ENCODE peak calls at places on chromosomes 2 and 18, in nine cellular contexts. One of them, this sample, is unnamed. For H3K4me1, the result is how much of the 10 kb centered on the place peaks cover.

GRCh38 chr2:24054366-24055010 is 4.9 kb downstream of the FKBP1B start:
- DNase-seq in HepG2: no peak
- DNase-seq in transverse colon: no peak
- DNase-seq in suprapubic skin: no peak
- DNase-seq in prostate gland: no peak
- DNase-seq in spleen: no peak
- DNase-seq in sigmoid colon: no peak
- DNase-seq in HCT116: no peak
- DNase-seq in K562: no peak
- DNase-seq in this sample: no peak

GRCh38 chr2:134402385-134402784 is 148.5 kb downstream of the MGAT5 start:
- DNase-seq in transverse colon: no peak
- DNase-seq in HepG2: peak
- DNase-seq in K562: no peak
- DNase-seq in HCT116: no peak
- DNase-seq in suprapubic skin: no peak
- DNase-seq in spleen: no peak
- DNase-seq in sigmoid colon: peak
- DNase-seq in prostate gland: no peak
- DNase-seq in this sample: no peak

GRCh38 chr2:133026536-133027177 is 356.7 kb upstream of the LYPD1 start:
- DNase-seq in spleen: no peak
- DNase-seq in HCT116: no peak
- DNase-seq in prostate gland: no peak
- DNase-seq in HepG2: no peak
- DNase-seq in suprapubic skin: no peak
- DNase-seq in K562: no peak
- DNase-seq in transverse colon: no peak
- DNase-seq in sigmoid colon: no peak
- DNase-seq in this sample: no peak

GRCh38 chr2:225367482-225367881 is 32.0 kb upstream of the NYAP2 start:
- DNase-seq in K562: no peak
- DNase-seq in HCT116: no peak
- DNase-seq in prostate gland: no peak
- DNase-seq in transverse colon: no peak
- DNase-seq in sigmoid colon: no peak
- DNase-seq in HepG2: no peak
- DNase-seq in spleen: no peak
- DNase-seq in suprapubic skin: no peak
- DNase-seq in this sample: no peak

GRCh38 chr2:235160281-235160805 is 208.5 kb downstream of the SH3BP4 start:
- DNase-seq in HepG2: no peak
- DNase-seq in sigmoid colon: no peak
- DNase-seq in transverse colon: no peak
- DNase-seq in HCT116: no peak
- DNase-seq in spleen: no peak
- DNase-seq in K562: no peak
- DNase-seq in prostate gland: no peak
- DNase-seq in suprapubic skin: no peak
- DNase-seq in this sample: no peak

GRCh38 chr2:106165064-106165463 is 29.0 kb downstream of the UXS1 start:
- DNase-seq in prostate gland: no peak
- DNase-seq in sigmoid colon: no peak
- DNase-seq in suprapubic skin: no peak
- DNase-seq in HepG2: peak
- DNase-seq in transverse colon: no peak
- DNase-seq in spleen: no peak
- DNase-seq in K562: no peak
- DNase-seq in HCT116: no peak
- DNase-seq in this sample: no peak

GRCh38 chr2:110979834-110980612 is 140.7 kb upstream of the BCL2L11 start:
- DNase-seq in K562: no peak
- DNase-seq in sigmoid colon: no peak
- DNase-seq in prostate gland: no peak
- DNase-seq in HCT116: no peak
- DNase-seq in HepG2: no peak
- DNase-seq in transverse colon: no peak
- DNase-seq in suprapubic skin: no peak
- DNase-seq in spleen: no peak
- DNase-seq in this sample: no peak

GRCh38 chr2:26778076-26778475 is 7.8 kb upstream of the CENPA start:
- DNase-seq in suprapubic skin: no peak
- DNase-seq in HCT116: no peak
- DNase-seq in sigmoid colon: no peak
- DNase-seq in spleen: no peak
- DNase-seq in K562: no peak
- DNase-seq in transverse colon: no peak
- DNase-seq in prostate gland: no peak
- DNase-seq in HepG2: no peak
- DNase-seq in this sample: no peak

GRCh38 chr2:101406867-101407266 is 19.6 kb upstream of the CREG2 start:
- DNase-seq in suprapubic skin: no peak
- DNase-seq in sigmoid colon: no peak
- DNase-seq in spleen: no peak
- DNase-seq in HCT116: no peak
- DNase-seq in HepG2: no peak
- DNase-seq in transverse colon: no peak
- DNase-seq in K562: no peak
- DNase-seq in prostate gland: no peak
- DNase-seq in this sample: no peak

GRCh38 chr2:170143045-170143717 is 34.8 kb upstream of the MYO3B start:
- DNase-seq in transverse colon: no peak
- DNase-seq in HepG2: no peak
- DNase-seq in HCT116: no peak
- DNase-seq in sigmoid colon: no peak
- DNase-seq in prostate gland: no peak
- DNase-seq in suprapubic skin: no peak
- DNase-seq in K562: peak
- DNase-seq in spleen: no peak
- DNase-seq in this sample: no peak

GRCh38 chr18:43129946-43130523 is 14.6 kb upstream of the RIT2 start:
- DNase-seq in spleen: no peak
- DNase-seq in HCT116: no peak
- DNase-seq in suprapubic skin: no peak
- DNase-seq in prostate gland: no peak
- DNase-seq in HepG2: no peak
- DNase-seq in sigmoid colon: no peak
- DNase-seq in K562: no peak
- DNase-seq in transverse colon: no peak
- DNase-seq in this sample: no peak

GRCh38 chr2:134714228-134714627 is 4.6 kb downstream of the TMEM163 start:
- DNase-seq in spleen: no peak
- DNase-seq in HCT116: no peak
- DNase-seq in sigmoid colon: no peak
- DNase-seq in K562: no peak
- DNase-seq in transverse colon: no peak
- DNase-seq in HepG2: no peak
- DNase-seq in suprapubic skin: no peak
- DNase-seq in prostate gland: no peak
- DNase-seq in this sample: no peak

GRCh38 chr18:76621184-76621583 is 126.1 kb upstream of the ZNF516 start:
- DNase-seq in spleen: no peak
- DNase-seq in HepG2: no peak
- DNase-seq in prostate gland: no peak
- DNase-seq in suprapubic skin: no peak
- DNase-seq in sigmoid colon: no peak
- DNase-seq in HCT116: no peak
- DNase-seq in transverse colon: no peak
- DNase-seq in K562: no peak
- DNase-seq in this sample: no peak

GRCh38 chr2:13000644-13001375 is 284.1 kb downstream of the TRIB2 start:
- DNase-seq in HCT116: no peak
- DNase-seq in sigmoid colon: no peak
- DNase-seq in K562: no peak
- DNase-seq in prostate gland: no peak
- DNase-seq in HepG2: no peak
- DNase-seq in suprapubic skin: no peak
- DNase-seq in spleen: no peak
- DNase-seq in transverse colon: no peak
- DNase-seq in this sample: peak

GRCh38 chr2:226995625-226996041 is 159.8 kb downstream of the RHBDD1 start:
- DNase-seq in suprapubic skin: no peak
- DNase-seq in spleen: no peak
- DNase-seq in HepG2: no peak
- DNase-seq in sigmoid colon: no peak
- DNase-seq in K562: no peak
- DNase-seq in HCT116: peak
- DNase-seq in prostate gland: peak
- DNase-seq in transverse colon: peak
- DNase-seq in this sample: no peak

GRCh38 chr2:165214093-165214492 is 10.2 kb upstream of the SCN3A start:
- DNase-seq in suprapubic skin: no peak
- DNase-seq in prostate gland: no peak
- DNase-seq in sigmoid colon: no peak
- DNase-seq in spleen: no peak
- DNase-seq in HepG2: no peak
- DNase-seq in transverse colon: no peak
- DNase-seq in HCT116: no peak
- DNase-seq in K562: no peak
- DNase-seq in this sample: no peak

GRCh38 chr2:237361194-237361986 is 52.6 kb downstream of the COL6A3 start:
- DNase-seq in suprapubic skin: no peak
- DNase-seq in prostate gland: no peak
- DNase-seq in K562: no peak
- DNase-seq in transverse colon: no peak
- DNase-seq in spleen: no peak
- DNase-seq in HepG2: no peak
- DNase-seq in HCT116: no peak
- DNase-seq in sigmoid colon: no peak
- DNase-seq in this sample: no peak
- TF ChIP-seq POLR2AphosphoS5 in suprapubic skin: no peak
- TF ChIP-seq POLR2AphosphoS5 in prostate gland: no peak
- TF ChIP-seq POLR2AphosphoS5 in K562: no peak
- TF ChIP-seq POLR2AphosphoS5 in transverse colon: no peak
- TF ChIP-seq POLR2AphosphoS5 in spleen: no peak
- TF ChIP-seq POLR2AphosphoS5 in HepG2: no peak
- TF ChIP-seq POLR2AphosphoS5 in HCT116: no peak
- TF ChIP-seq POLR2AphosphoS5 in sigmoid colon: peak
- TF ChIP-seq POLR2AphosphoS5 in this sample: no peak

GRCh38 chr18:22048932-22049615 is 120.3 kb upstream of the GATA6 start:
- DNase-seq in K562: no peak
- DNase-seq in HCT116: no peak
- DNase-seq in spleen: no peak
- DNase-seq in transverse colon: no peak
- DNase-seq in prostate gland: no peak
- DNase-seq in suprapubic skin: no peak
- DNase-seq in sigmoid colon: no peak
- DNase-seq in HepG2: peak
- DNase-seq in this sample: no peak
- H3K4me1 ChIP-seq in K562: under half
- H3K4me1 ChIP-seq in HCT116: under half
- H3K4me1 ChIP-seq in spleen: under half
- H3K4me1 ChIP-seq in transverse colon: under half
- H3K4me1 ChIP-seq in prostate gland: under half
- H3K4me1 ChIP-seq in suprapubic skin: under half
- H3K4me1 ChIP-seq in sigmoid colon: under half
- H3K4me1 ChIP-seq in HepG2: half or more
- H3K4me1 ChIP-seq in this sample: under half

GRCh38 chr18:62939433-62939832 is 224.1 kb downstream of the PHLPP1 start:
- DNase-seq in K562: no peak
- DNase-seq in HepG2: no peak
- DNase-seq in transverse colon: no peak
- DNase-seq in prostate gland: no peak
- DNase-seq in HCT116: no peak
- DNase-seq in suprapubic skin: no peak
- DNase-seq in sigmoid colon: no peak
- DNase-seq in spleen: no peak
- DNase-seq in this sample: no peak

GRCh38 chr18:62944454-62944853 is 229.1 kb downstream of the PHLPP1 start:
- DNase-seq in spleen: no peak
- DNase-seq in sigmoid colon: no peak
- DNase-seq in HCT116: no peak
- DNase-seq in K562: peak
- DNase-seq in prostate gland: no peak
- DNase-seq in HepG2: no peak
- DNase-seq in transverse colon: no peak
- DNase-seq in suprapubic skin: no peak
- DNase-seq in this sample: no peak

GRCh38 chr18:62939925-62940324 is 224.6 kb downstream of the PHLPP1 start:
- DNase-seq in prostate gland: no peak
- DNase-seq in HCT116: no peak
- DNase-seq in suprapubic skin: no peak
- DNase-seq in HepG2: no peak
- DNase-seq in transverse colon: no peak
- DNase-seq in spleen: no peak
- DNase-seq in K562: no peak
- DNase-seq in sigmoid colon: no peak
- DNase-seq in this sample: no peak

GRCh38 chr18:62938451-62938850 is 223.1 kb downstream of the PHLPP1 start:
- DNase-seq in suprapubic skin: no peak
- DNase-seq in transverse colon: no peak
- DNase-seq in spleen: no peak
- DNase-seq in K562: no peak
- DNase-seq in HepG2: no peak
- DNase-seq in HCT116: no peak
- DNase-seq in prostate gland: no peak
- DNase-seq in sigmoid colon: no peak
- DNase-seq in this sample: no peak

DNA sequence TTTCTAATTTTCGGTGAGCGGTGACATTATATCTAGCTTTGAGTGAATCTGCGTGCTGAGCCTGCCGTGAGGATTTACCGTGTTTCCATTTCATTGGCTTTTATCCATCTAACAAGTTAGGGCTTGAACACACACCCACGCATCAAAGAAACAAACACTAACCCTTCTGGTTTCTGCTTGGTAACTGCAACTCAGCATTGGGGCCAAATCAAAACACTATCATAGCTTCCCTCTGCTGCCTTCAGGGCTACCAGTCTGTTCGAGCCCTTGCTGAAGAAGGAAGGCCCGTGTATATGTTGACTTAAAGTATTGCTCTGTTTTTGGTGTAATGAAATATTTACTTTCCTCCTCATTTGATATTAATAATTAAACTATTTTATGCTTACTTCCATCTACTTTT is 227.2 kb downstream of the PHLPP1 start:
- DNase-seq in prostate gland: no peak
- DNase-seq in spleen: no peak
- DNase-seq in HCT116: no peak
- DNase-seq in K562: no peak
- DNase-seq in transverse colon: no peak
- DNase-seq in suprapubic skin: no peak
- DNase-seq in sigmoid colon: no peak
- DNase-seq in HepG2: no peak
- DNase-seq in this sample: no peak
- TF ChIP-seq POLR2AphosphoS5 in prostate gland: no peak
- TF ChIP-seq POLR2AphosphoS5 in spleen: no peak
- TF ChIP-seq POLR2AphosphoS5 in HCT116: no peak
- TF ChIP-seq POLR2AphosphoS5 in K562: no peak
- TF ChIP-seq POLR2AphosphoS5 in transverse colon: no peak
- TF ChIP-seq POLR2AphosphoS5 in suprapubic skin: no peak
- TF ChIP-seq POLR2AphosphoS5 in sigmoid colon: no peak
- TF ChIP-seq POLR2AphosphoS5 in HepG2: no peak
- TF ChIP-seq POLR2AphosphoS5 in this sample: no peak

GRCh38 chr2:178871536-178871935 is 64.3 kb upstream of the TTN start:
- DNase-seq in prostate gland: no peak
- DNase-seq in HepG2: no peak
- DNase-seq in HCT116: no peak
- DNase-seq in spleen: no peak
- DNase-seq in transverse colon: no peak
- DNase-seq in K562: no peak
- DNase-seq in sigmoid colon: no peak
- DNase-seq in suprapubic skin: no peak
- DNase-seq in this sample: no peak
- H3K4me1 ChIP-seq in prostate gland: under half
- H3K4me1 ChIP-seq in HepG2: under half
- H3K4me1 ChIP-seq in HCT116: under half
- H3K4me1 ChIP-seq in spleen: under half
- H3K4me1 ChIP-seq in transverse colon: under half
- H3K4me1 ChIP-seq in K562: under half
- H3K4me1 ChIP-seq in sigmoid colon: under half
- H3K4me1 ChIP-seq in suprapubic skin: under half
- H3K4me1 ChIP-seq in this sample: under half